ENCODE peak calls at places on chromosomes 7 and 10, in six cellular contexts. J, O, C, V, K and W are unnamed samples. For H3K36me3, the result is how much of the 10 kb centered on the place peaks cover.

GRCh38 chr7:143283344-143283743 is 1.4 kb upstream of the TMEM139 start:
- DNase-seq in K (no peak), J (no peak), V (no peak), C (no peak), O (peak), W (peak)

GRCh38 chr10:52744057-52744819 is 28.3 kb downstream of the MBL2 start:
- DNase-seq in J (no peak), V (no peak), O (no peak), C (no peak), K (no peak), W (no peak)

GRCh38 chr10:103709341-103709920 is 145.9 kb downstream of the SH3PXD2A start:
- DNase-seq in K (no peak), O (peak), V (no peak), J (no peak), C (no peak), W (no peak)

GRCh38 chr7:46930336-46930735 is 651.6 kb downstream of the TNS3 start:
- DNase-seq in C (no peak), V (no peak), O (no peak), K (no peak), J (peak), W (no peak)

GRCh38 chr7:74464931-74465906 is 11.5 kb downstream of the GTF2IRD1 start:
- DNase-seq in J (peak), K (no peak), O (no peak), C (no peak), V (no peak), W (peak)

GRCh38 chr10:77586719-77587423 is 50.7 kb downstream of the KCNMA1 start:
- DNase-seq in V (no peak), J (peak), O (no peak), C (no peak), K (no peak), W (peak)

GRCh38 chr7:130554481-130554880 is 62.6 kb downstream of the MEST start:
- DNase-seq in C (no peak), O (no peak), J (no peak), V (no peak), K (no peak), W (no peak)

GRCh38 chr7:112272921-112273561 is 66.5 kb downstream of the ZNF277 start:
- DNase-seq in K (no peak), V (no peak), C (peak), O (no peak), J (no peak), W (no peak)

GRCh38 chr10:26445411-26446031 is 7.4 kb downstream of the APBB1IP start:
- DNase-seq in V (no peak), C (no peak), K (no peak), J (no peak), O (no peak), W (no peak)

GRCh38 chr7:77697535-77697831 is 1.2 kb downstream of the RSBN1L start:
- DNase-seq in C (no peak), O (no peak), V (no peak), J (peak), K (no peak), W (no peak)

GRCh38 chr7:82294258-82294855 is 149.2 kb downstream of the CACNA2D1 start:
- DNase-seq in K (no peak), O (no peak), J (no peak), V (no peak), C (no peak), W (no peak)

GRCh38 chr10:124588736-124589451 is 127.3 kb downstream of the LHPP start:
- DNase-seq in V (no peak), K (peak), C (no peak), J (peak), O (peak), W (peak)

GRCh38 chr10:78937388-78937787 is 131.4 kb upstream of the ZMIZ1 start:
- DNase-seq in C (peak), J (no peak), O (no peak), K (no peak), V (no peak), W (no peak)

GRCh38 chr10:47045331-47045861 is 134.2 kb downstream of the PTPN20 start:
- DNase-seq in J (no peak), V (no peak), C (peak), O (no peak), K (no peak), W (no peak)

GRCh38 chr7:139036901-139037300 is 1.1 kb upstream of the ZC3HAV1L start:
- DNase-seq in K (no peak), J (no peak), C (no peak), O (no peak), V (no peak), W (no peak)

GRCh38 chr7:92221766-92222165 is 23.9 kb downstream of the KRIT1 start:
- DNase-seq in O (no peak), J (no peak), K (no peak), C (no peak), V (no peak), W (no peak)

GRCh38 chr10:5234106-5234877 is 37.7 kb downstream of the AKR1C4 start:
- DNase-seq in V (no peak), C (no peak), K (no peak), J (no peak), O (no peak), W (peak)

GRCh38 chr10:131089150-131089549 is 222.4 kb downstream of the TCERG1L start:
- DNase-seq in V (no peak), J (no peak), O (peak), K (no peak), C (no peak), W (no peak)

GRCh38 chr10:102114861-102115618 is 5.1 kb downstream of the LDB1 start:
- DNase-seq in O (peak), K (peak), V (peak), J (peak), C (peak), W (peak)

GRCh38 chr7:27112960-27113949 is 10.8 kb upstream of the HOXA2 start:
- DNase-seq in C (no peak), K (no peak), J (no peak), V (no peak), O (peak), W (peak)

GRCh38 chr7:134886353-134887057 is 99.8 kb upstream of the AGBL3 start:
- DNase-seq in K (no peak), J (peak), O (no peak), V (no peak), C (no peak), W (no peak)

DNA sequence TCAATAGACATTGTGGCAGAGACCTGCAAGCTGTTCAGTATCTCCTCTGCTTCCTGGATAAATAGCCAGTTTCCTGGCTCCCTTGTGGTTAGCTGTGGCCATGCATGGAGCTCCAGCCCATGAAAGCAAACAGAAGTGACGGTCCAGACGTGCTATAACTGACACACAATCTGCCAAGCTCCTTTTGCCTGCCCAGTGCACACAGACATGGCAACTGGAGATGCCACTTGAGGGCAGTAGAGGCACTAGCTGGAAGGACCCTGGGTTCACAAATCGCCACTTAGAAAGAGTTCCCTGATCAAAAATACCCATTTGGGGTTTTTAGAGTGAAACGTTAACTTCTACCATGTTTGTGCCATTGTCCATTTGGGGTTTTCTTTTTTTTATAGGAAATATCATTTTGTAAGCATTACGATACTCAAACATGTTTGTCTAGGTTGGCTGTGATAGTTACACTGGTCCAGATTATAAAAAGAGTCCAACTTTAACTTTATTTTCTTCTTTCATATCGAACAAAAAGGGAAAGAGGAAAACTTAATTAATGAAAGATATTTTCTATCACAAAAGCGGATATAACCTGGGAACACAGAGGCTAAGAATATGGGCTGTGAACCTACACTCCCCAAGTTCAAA is 31.3 kb downstream of the KIN start:
- DNase-seq in K (peak), J (peak), V (peak), O (peak), C (no peak), W (peak)
- H3K36me3 ChIP-seq in K (under half), J (half or more), V (under half), O (under half), C (half or more), W (under half)

DNA sequence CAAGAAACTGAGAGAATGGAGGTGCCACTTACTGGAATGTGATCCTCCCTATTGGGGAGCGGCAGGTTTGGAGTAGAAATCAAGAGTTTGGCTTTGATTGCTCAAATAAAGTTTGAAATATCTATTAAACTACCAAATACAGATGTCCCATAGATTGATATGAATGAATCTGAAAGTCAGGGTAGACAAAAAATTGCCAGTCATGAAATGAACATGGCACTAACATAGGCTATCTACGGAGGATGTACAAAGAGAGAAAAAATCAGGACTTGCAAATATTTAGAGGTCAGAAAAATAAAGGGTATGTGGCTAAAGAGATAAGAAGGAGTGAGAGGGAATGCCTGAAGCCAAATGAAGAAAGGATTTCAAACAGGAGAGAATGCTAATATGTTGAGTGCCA is 119.9 kb downstream of the PCDH15 start:
- DNase-seq in O (no peak), V (no peak), J (no peak), C (no peak), K (no peak), W (no peak)
- H3K36me3 ChIP-seq in O (under half), V (under half), J (under half), C (under half), K (under half), W (under half)

GRCh38 chr7:38744746-38745145 is 113.6 kb upstream of the AMPH start:
- DNase-seq in K (no peak), C (no peak), J (no peak), O (no peak), V (no peak), W (no peak)

GRCh38 chr7:38746438-38746837 is 115.3 kb upstream of the AMPH start:
- DNase-seq in J (no peak), O (no peak), C (no peak), V (no peak), K (no peak), W (no peak)

GRCh38 chr7:38751416-38751815 is 120.2 kb upstream of the AMPH start:
- DNase-seq in V (no peak), K (no peak), C (no peak), O (no peak), J (no peak), W (no peak)

GRCh38 chr7:38753347-38753746 is 122.2 kb upstream of the AMPH start:
- DNase-seq in O (no peak), V (no peak), K (no peak), C (no peak), J (no peak), W (no peak)

DNA sequence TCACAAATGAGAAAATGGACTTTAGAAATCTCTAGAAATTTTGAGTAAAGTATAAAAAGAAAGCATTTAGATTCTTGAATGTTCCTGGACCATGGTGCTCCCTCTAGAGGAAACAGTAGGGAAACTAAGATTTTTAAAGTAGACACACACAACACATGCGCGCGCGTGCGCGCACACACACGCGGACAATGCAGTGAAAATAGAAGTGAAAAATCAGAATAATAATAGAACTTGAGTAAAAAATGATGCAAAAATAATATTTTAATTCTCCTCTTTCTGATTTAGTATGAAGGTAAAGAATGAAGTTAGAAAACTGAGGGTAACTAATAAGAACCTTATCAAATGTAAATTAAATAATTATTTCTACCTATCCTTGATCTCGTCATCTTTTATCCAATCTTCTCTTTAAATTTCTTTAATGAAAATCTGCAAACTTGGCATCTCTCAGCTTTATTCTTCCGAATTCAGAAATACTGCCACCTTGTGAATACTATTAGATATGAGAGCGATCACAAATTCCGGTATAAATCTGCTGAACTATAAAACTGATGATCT is 117.0 kb upstream of the AMPH start:
- DNase-seq in J (no peak), O (no peak), K (no peak), C (no peak), V (no peak), W (no peak)
- H3K36me3 ChIP-seq in J (under half), O (under half), K (under half), C (under half), V (under half), W (under half)

GRCh38 chr7:151316896-151317295 is 24.7 kb upstream of the NUB1 start:
- DNase-seq in J (no peak), V (no peak), K (no peak), O (no peak), C (no peak), W (no peak)
- H3K36me3 ChIP-seq in J (under half), V (under half), K (under half), O (under half), C (under half), W (under half)

GRCh38 chr10:92627845-92628480 is 35.0 kb downstream of the KIF11 start:
- DNase-seq in V (no peak), C (no peak), O (peak), J (no peak), K (no peak), W (no peak)
- H3K36me3 ChIP-seq in V (under half), C (under half), O (under half), J (under half), K (under half), W (under half)

GRCh38 chr7:64992971-64993370 is 2.1 kb upstream of the ZNF117 start:
- DNase-seq in J (no peak), V (no peak), K (no peak), O (no peak), C (no peak), W (no peak)
- H3K36me3 ChIP-seq in J (under half), V (under half), K (under half), O (under half), C (under half), W (under half)

GRCh38 chr7:35630573-35630972 is 64.4 kb downstream of the HERPUD2 start:
- DNase-seq in V (no peak), C (no peak), J (no peak), K (no peak), O (no peak), W (no peak)
- H3K36me3 ChIP-seq in V (under half), C (half or more), J (under half), K (under half), O (under half), W (under half)

GRCh38 chr10:13644866-13645265 is 58.1 kb downstream of the PRPF18 start:
- DNase-seq in K (no peak), J (no peak), O (no peak), C (no peak), V (no peak), W (no peak)
- H3K36me3 ChIP-seq in K (under half), J (under half), O (under half), C (half or more), V (under half), W (under half)

DNA sequence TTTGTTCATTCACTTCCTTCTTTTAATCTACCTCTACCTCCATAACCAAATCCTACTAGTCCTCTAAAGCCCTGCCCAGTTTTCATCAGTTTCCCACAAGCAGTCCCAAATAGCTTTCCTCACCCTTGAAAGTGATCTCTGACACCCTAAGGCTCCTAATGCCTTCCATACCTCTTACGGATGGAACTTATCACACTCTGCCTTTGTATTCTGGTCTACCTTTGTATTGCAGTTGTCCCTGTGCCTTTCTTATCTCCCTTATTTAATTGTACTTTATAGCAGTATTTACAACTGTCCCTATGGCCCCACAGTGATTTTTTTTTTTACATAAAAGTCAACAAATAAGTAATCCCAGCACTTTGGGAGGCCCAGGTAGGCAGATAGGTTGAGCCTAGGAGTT is 33.8 kb downstream of the ACSL5 start:
- DNase-seq in K (no peak), J (no peak), V (no peak), O (no peak), C (no peak), W (no peak)
- H3K36me3 ChIP-seq in K (under half), J (under half), V (half or more), O (under half), C (half or more), W (under half)